ENCODE peak calls at places on chromosomes 11 and 22, in six cellular contexts. C, W, Y, F, J and M are unnamed samples. For H3K4me1, the result is how much of the 10 kb centered on the place peaks cover.

GRCh38 chr11:76152741-76153608 is 53.3 kb downstream of the WNT11 start:
- DNase-seq in C (no peak), W (no peak), Y (no peak), F (peak), J (no peak), M (no peak)

GRCh38 chr22:40478456-40479125 is 108.2 kb downstream of the SGSM3 start:
- DNase-seq in C (no peak), W (no peak), Y (no peak), F (no peak), J (no peak), M (no peak)

GRCh38 chr22:39974065-39974464 is 13.9 kb downstream of the TMA7B start:
- DNase-seq in C (no peak), W (no peak), Y (no peak), F (no peak), J (no peak), M (no peak)

GRCh38 chr11:134536677-134537076 is 124.6 kb upstream of the B3GAT1 start:
- DNase-seq in C (no peak), W (no peak), Y (no peak), F (no peak), J (no peak), M (no peak)

GRCh38 chr11:57214494-57214893 is 22.6 kb downstream of the APLNR start:
- DNase-seq in C (no peak), W (no peak), Y (no peak), F (no peak), J (peak), M (no peak)

GRCh38 chr11:47616726-47617416 is 22.7 kb upstream of the C1QTNF4 start:
- DNase-seq in C (peak), W (no peak), Y (peak), F (no peak), J (peak), M (no peak)

GRCh38 chr11:131129474-131129873 is 213.2 kb upstream of the SNX19 start:
- DNase-seq in C (no peak), W (no peak), Y (no peak), F (no peak), J (no peak), M (no peak)

GRCh38 chr11:11146830-11147229 is 206.2 kb downstream of the CSNK2A3 start:
- DNase-seq in C (no peak), W (no peak), Y (no peak), F (no peak), J (no peak), M (no peak)

GRCh38 chr11:25734592-25735211 is 597.2 kb upstream of the ANO3 start:
- DNase-seq in C (peak), W (no peak), Y (no peak), F (no peak), J (peak), M (no peak)

GRCh38 chr11:36131719-36132349 is 157.4 kb downstream of the COMMD9 start:
- DNase-seq in C (peak), W (no peak), Y (peak), F (no peak), J (peak), M (no peak)

GRCh38 chr11:61439615-61440014 is 9.7 kb downstream of the SDHAF2 start:
- DNase-seq in C (no peak), W (no peak), Y (no peak), F (no peak), J (no peak), M (no peak)

GRCh38 chr11:1086171-1087102 is 11.8 kb downstream of the MUC2 start:
- DNase-seq in C (no peak), W (no peak), Y (no peak), F (peak), J (no peak), M (no peak)

GRCh38 chr11:100297516-100297915 is 389.6 kb upstream of the ARHGAP42 start:
- DNase-seq in C (no peak), W (no peak), Y (no peak), F (no peak), J (no peak), M (no peak)

GRCh38 chr11:45169310-45170072 is 23.1 kb downstream of the PRDM11 start:
- DNase-seq in C (no peak), W (no peak), Y (no peak), F (no peak), J (no peak), M (no peak)

GRCh38 chr11:69241075-69241740 is 52.7 kb upstream of the MYEOV start:
- DNase-seq in C (peak), W (no peak), Y (no peak), F (no peak), J (no peak), M (no peak)

GRCh38 chr22:49299821-49300231 is 527.8 kb downstream of the BRD1 start:
- DNase-seq in C (no peak), W (no peak), Y (no peak), F (peak), J (no peak), M (no peak)

GRCh38 chr11:134361241-134361640 is 29.5 kb downstream of the GLB1L2 start:
- DNase-seq in C (no peak), W (no peak), Y (no peak), F (peak), J (no peak), M (no peak)

GRCh38 chr11:15412054-15412453 is 297.3 kb downstream of the INSC start:
- DNase-seq in C (no peak), W (no peak), Y (no peak), F (no peak), J (no peak), M (no peak)

GRCh38 chr11:1841511-1842148 is 2.8 kb downstream of the TNNI2 start:
- DNase-seq in C (no peak), W (no peak), Y (no peak), F (no peak), J (no peak), M (no peak)

GRCh38 chr22:42990131-42990838 is 24.7 kb downstream of the PACSIN2 start:
- DNase-seq in C (peak), W (peak), Y (no peak), F (peak), J (no peak), M (no peak)
- TF ChIP-seq CTCF in C (no peak), W (peak), Y (no peak), F (peak), J (peak), M (peak)

GRCh38 chr11:64415286-64415685 is 56.3 kb downstream of the RPS6KA4 start:
- DNase-seq in C (peak), W (no peak), Y (no peak), F (no peak), J (no peak), M (no peak)
- H3K4me1 ChIP-seq in C (under half), W (under half), Y (under half), F (under half), J (under half), M (under half)

GRCh38 chr11:65554057-65554818 is 3.9 kb downstream of the LTBP3 start:
- DNase-seq in C (no peak), W (no peak), Y (no peak), F (no peak), J (no peak), M (no peak)
- H3K27ac ChIP-seq in C (no peak), W (no peak), Y (peak), F (no peak), J (no peak), M (peak)

GRCh38 chr11:106076923-106077608 is at the start of gene KBTBD3:
- DNase-seq in C (peak), W (peak), Y (peak), F (peak), J (peak), M (peak)
- TF ChIP-seq CTCF in C (peak), W (peak), Y (peak), F (peak), J (peak), M (no peak)

DNA sequence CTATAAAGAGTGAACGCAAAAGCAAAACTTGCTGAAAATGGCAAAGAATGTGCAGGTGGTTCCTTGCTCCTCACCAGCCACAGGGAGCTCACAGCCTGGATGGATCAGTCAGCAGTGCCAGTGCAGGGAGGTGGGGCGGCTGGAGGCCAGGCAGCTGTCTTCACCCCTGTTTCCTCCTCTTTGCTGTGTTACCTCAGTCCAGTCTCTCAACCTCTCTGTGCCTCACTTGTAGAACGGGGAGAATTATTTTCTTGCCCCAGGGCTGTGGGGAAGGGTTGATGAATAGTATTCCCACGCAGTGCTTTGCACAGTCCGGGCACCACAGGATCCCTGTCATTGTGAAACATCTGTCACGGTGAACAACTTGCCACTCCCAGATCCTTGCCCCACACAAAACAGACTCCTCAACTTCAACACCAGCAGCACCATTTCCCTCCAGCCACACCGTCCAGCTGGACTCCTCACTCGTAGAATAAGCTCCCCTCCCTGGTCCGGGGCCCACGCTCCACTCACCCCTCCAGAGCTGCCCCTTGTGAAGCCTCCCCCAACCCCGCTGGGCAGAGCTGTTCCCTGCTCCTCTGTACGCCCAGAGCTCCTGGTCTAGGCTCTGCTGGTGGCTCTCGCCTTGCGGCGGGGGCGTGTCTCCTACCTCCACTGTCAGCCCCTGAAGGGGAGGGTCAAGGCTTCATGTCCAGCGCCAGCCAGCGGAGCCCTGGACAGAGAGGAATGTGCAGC is 27.7 kb downstream of the MPPED1 start:
- DNase-seq in C (no peak), W (no peak), Y (no peak), F (no peak), J (no peak), M (no peak)
- H3K4me1 ChIP-seq in C (under half), W (under half), Y (under half), F (under half), J (under half), M (under half)

DNA sequence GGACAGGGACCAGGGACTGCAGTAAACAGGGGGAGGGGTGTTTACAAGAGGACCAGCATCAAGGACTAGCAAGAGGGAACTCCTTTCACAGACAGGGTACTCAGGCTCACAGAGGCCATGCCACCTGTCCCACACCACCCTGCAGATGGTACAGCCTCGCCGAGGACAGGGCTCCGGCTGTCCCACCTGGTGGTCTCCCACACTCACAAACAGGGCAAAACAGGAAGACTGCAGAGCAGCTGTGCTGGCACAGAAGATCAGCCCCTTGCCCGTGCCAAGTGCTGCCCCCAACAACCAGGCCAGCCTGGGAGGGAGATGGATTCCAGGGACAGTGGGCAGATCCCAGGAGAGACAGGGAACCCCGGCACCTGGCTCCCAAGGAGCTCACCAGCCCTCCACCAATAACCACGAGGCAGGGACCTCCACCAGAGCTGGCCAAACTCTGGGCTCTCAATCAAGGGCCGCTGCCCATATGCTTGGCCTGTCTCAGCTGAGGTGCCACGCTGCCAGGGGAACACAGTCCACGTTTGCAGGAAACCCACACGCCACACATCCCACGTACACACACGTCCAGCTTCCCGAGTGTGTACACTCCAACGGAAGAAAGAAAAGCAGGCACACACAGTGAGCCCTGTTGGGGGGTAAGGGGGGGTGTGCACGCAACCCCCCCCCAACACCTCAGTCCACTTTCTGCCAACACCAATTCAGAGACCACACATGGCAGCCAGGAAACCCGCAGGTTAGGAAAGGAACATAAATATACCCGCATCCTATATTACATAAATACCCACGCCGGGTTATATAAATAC is 2.0 kb downstream of the CSNK1E start:
- DNase-seq in C (no peak), W (no peak), Y (no peak), F (no peak), J (no peak), M (no peak)
- H3K27ac ChIP-seq in C (peak), W (peak), Y (no peak), F (peak), J (peak), M (peak)

DNA sequence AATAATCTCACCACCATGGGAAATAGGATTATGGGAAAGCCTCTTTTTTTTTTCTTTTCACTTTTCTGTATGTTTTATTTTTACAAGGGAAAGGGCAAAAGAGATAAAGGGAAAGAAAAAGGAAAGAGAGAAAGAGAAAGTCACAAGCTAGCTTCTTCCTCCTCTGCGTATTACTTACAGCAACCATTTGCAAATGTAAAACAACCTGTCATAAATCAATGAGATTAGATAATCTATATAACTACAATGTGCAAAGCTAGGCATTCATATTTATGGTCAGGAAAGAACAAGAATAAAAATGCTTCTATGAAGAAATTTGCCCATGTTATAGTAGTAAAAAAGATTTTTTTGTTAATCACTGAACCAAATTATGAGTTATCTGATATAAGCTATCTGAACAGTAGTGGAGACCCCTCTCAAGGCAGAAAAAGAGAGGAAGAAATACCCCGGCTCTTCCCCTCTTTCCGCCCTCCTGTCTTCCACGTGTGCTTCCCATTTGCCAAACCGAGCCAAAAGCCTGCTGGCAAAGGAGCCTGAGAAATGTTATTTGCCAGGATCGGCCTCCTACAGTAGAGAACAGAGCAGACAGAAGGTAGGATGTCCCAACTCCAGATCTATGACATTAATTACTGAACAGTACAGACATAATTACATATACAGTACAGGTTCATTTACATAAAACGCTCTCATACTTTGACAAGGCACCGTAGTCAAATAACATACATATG is 50.2 kb downstream of the ARHGAP32 start:
- DNase-seq in C (no peak), W (no peak), Y (no peak), F (no peak), J (no peak), M (no peak)
- TF ChIP-seq CTCF in C (no peak), W (no peak), Y (no peak), F (no peak), J (no peak), M (no peak)